ENCODE peak calls at places on chromosomes 13 and 19, in five cellular contexts. One of them, this sample, is unnamed.

GRCh38 chr13:69524459-69525155 is 583.0 kb upstream of the ATXN8OS start:
- DNase-seq in sigmoid colon: no peak
- DNase-seq in astrocyte of the spinal cord: peak; percentile 17
- DNase-seq in GM23338: peak; percentile 38
- DNase-seq in fibroblast of lung: no peak
- DNase-seq in this sample: no peak

GRCh38 chr19:5038631-5039271 is 69.8 kb downstream of the KDM4B start:
- DNase-seq in astrocyte of the spinal cord: no peak
- DNase-seq in sigmoid colon: no peak
- DNase-seq in fibroblast of lung: no peak
- DNase-seq in GM23338: peak; percentile 74
- DNase-seq in this sample: no peak

GRCh38 chr13:107441279-107441678 is 774.1 kb downstream of the LIG4 start:
- DNase-seq in fibroblast of lung: peak; percentile 96
- DNase-seq in astrocyte of the spinal cord: peak; percentile 85
- DNase-seq in sigmoid colon: no peak
- DNase-seq in GM23338: no peak
- DNase-seq in this sample: no peak

GRCh38 chr19:42113641-42114348 is 18.5 kb downstream of the POU2F2 start:
- DNase-seq in GM23338: peak; percentile 65
- DNase-seq in sigmoid colon: no peak
- DNase-seq in fibroblast of lung: peak; percentile 98
- DNase-seq in astrocyte of the spinal cord: peak; percentile 95
- DNase-seq in this sample: peak; percentile 91

GRCh38 chr19:54662730-54663129 is at the start of gene LILRB4:
- DNase-seq in GM23338: no peak
- DNase-seq in fibroblast of lung: no peak
- DNase-seq in astrocyte of the spinal cord: no peak
- DNase-seq in sigmoid colon: peak; percentile 74
- DNase-seq in this sample: no peak

GRCh38 chr13:52428295-52428694 is 22.1 kb downstream of the VPS36 start:
- DNase-seq in GM23338: no peak
- DNase-seq in sigmoid colon: no peak
- DNase-seq in astrocyte of the spinal cord: peak; percentile 49
- DNase-seq in fibroblast of lung: peak; percentile 85
- DNase-seq in this sample: no peak

GRCh38 chr19:4301590-4302237 is 475 bp downstream of the TMIGD2 start:
- DNase-seq in fibroblast of lung: no peak
- DNase-seq in sigmoid colon: no peak
- DNase-seq in astrocyte of the spinal cord: no peak
- DNase-seq in GM23338: no peak
- DNase-seq in this sample: no peak

GRCh38 chr13:110546933-110547332 is 14.6 kb downstream of the RAB20 start:
- DNase-seq in sigmoid colon: peak; percentile 94
- DNase-seq in astrocyte of the spinal cord: peak; percentile 97
- DNase-seq in GM23338: no peak
- DNase-seq in fibroblast of lung: peak; percentile 97
- DNase-seq in this sample: peak; percentile 19

GRCh38 chr13:41352935-41353801 is 42.1 kb downstream of the NAA16 start:
- DNase-seq in astrocyte of the spinal cord: peak; percentile 69
- DNase-seq in sigmoid colon: no peak
- DNase-seq in fibroblast of lung: peak; percentile 33
- DNase-seq in GM23338: peak; percentile 62
- DNase-seq in this sample: peak; percentile 16

GRCh38 chr19:53015730-53016129 is 2.0 kb downstream of the ERVV-1 start:
- DNase-seq in GM23338: peak; percentile 59
- DNase-seq in astrocyte of the spinal cord: no peak
- DNase-seq in sigmoid colon: no peak
- DNase-seq in fibroblast of lung: no peak
- DNase-seq in this sample: no peak

GRCh38 chr13:113393572-113394503 is 29.9 kb upstream of the GRTP1 start:
- DNase-seq in GM23338: peak; percentile 94
- DNase-seq in astrocyte of the spinal cord: peak; percentile 68
- DNase-seq in fibroblast of lung: peak; percentile 59
- DNase-seq in sigmoid colon: peak; percentile 90
- DNase-seq in this sample: no peak

GRCh38 chr13:28027070-28027469 is 38.6 kb upstream of the URAD start:
- DNase-seq in astrocyte of the spinal cord: no peak
- DNase-seq in fibroblast of lung: no peak
- DNase-seq in GM23338: no peak
- DNase-seq in sigmoid colon: no peak
- DNase-seq in this sample: no peak

GRCh38 chr19:10553943-10554381 is 10.3 kb downstream of the ATG4D start:
- DNase-seq in astrocyte of the spinal cord: no peak
- DNase-seq in GM23338: no peak
- DNase-seq in sigmoid colon: no peak
- DNase-seq in fibroblast of lung: no peak
- DNase-seq in this sample: no peak

GRCh38 chr19:945401-946252 is 19.8 kb downstream of the ARID3A start:
- DNase-seq in astrocyte of the spinal cord: no peak
- DNase-seq in sigmoid colon: no peak
- DNase-seq in GM23338: no peak
- DNase-seq in fibroblast of lung: no peak
- DNase-seq in this sample: no peak

GRCh38 chr19:58154287-58154678 is 3.7 kb upstream of the ZNF329 start:
- DNase-seq in GM23338: peak; percentile 46
- DNase-seq in sigmoid colon: peak; percentile 69
- DNase-seq in fibroblast of lung: peak; percentile 61
- DNase-seq in astrocyte of the spinal cord: peak; percentile 37
- DNase-seq in this sample: no peak

GRCh38 chr13:35716644-35717170 is 240.2 kb upstream of the MAB21L1 start:
- DNase-seq in astrocyte of the spinal cord: no peak
- DNase-seq in GM23338: no peak
- DNase-seq in fibroblast of lung: no peak
- DNase-seq in sigmoid colon: peak; percentile 61
- DNase-seq in this sample: no peak

GRCh38 chr13:21034602-21035190 is 26.7 kb downstream of the LATS2 start:
- DNase-seq in fibroblast of lung: peak; percentile 79
- DNase-seq in sigmoid colon: peak; percentile 70
- DNase-seq in astrocyte of the spinal cord: peak; percentile 63
- DNase-seq in GM23338: peak; percentile 63
- DNase-seq in this sample: no peak
- TF ChIP-seq CTCF in fibroblast of lung: peak; percentile 5
- TF ChIP-seq CTCF in sigmoid colon: no peak
- TF ChIP-seq CTCF in astrocyte of the spinal cord: peak; percentile 39
- TF ChIP-seq CTCF in GM23338: peak; percentile 54
- TF ChIP-seq CTCF in this sample: no peak

GRCh38 chr19:35756373-35757230 is at the start of gene HSPB6:
- DNase-seq in astrocyte of the spinal cord: peak; percentile 92
- DNase-seq in sigmoid colon: peak; percentile 90
- DNase-seq in GM23338: peak; percentile 70
- DNase-seq in fibroblast of lung: peak; percentile 71
- DNase-seq in this sample: no peak

GRCh38 chr19:35753634-35754364 is 3.0 kb downstream of the HSPB6 start:
- DNase-seq in GM23338: no peak
- DNase-seq in astrocyte of the spinal cord: no peak
- DNase-seq in sigmoid colon: peak; percentile 72
- DNase-seq in fibroblast of lung: no peak
- DNase-seq in this sample: no peak

GRCh38 chr19:35755550-35756371 is 1.1 kb downstream of the HSPB6 start:
- DNase-seq in fibroblast of lung: no peak
- DNase-seq in astrocyte of the spinal cord: peak; percentile 38
- DNase-seq in GM23338: peak; percentile 23
- DNase-seq in sigmoid colon: peak; percentile 98
- DNase-seq in this sample: no peak

GRCh38 chr19:35754365-35755139 is 2.3 kb downstream of the HSPB6 start:
- DNase-seq in GM23338: no peak
- DNase-seq in sigmoid colon: peak; percentile 70
- DNase-seq in astrocyte of the spinal cord: no peak
- DNase-seq in fibroblast of lung: no peak
- DNase-seq in this sample: no peak

GRCh38 chr19:35755160-35755549 is 1.7 kb downstream of the HSPB6 start:
- DNase-seq in GM23338: peak; percentile 21
- DNase-seq in fibroblast of lung: no peak
- DNase-seq in astrocyte of the spinal cord: no peak
- DNase-seq in sigmoid colon: no peak
- DNase-seq in this sample: no peak
- H3K4me3 ChIP-seq in GM23338: peak overlapping the region; percentile 94
- H3K4me3 ChIP-seq in fibroblast of lung: peak overlapping the region; percentile 83
- H3K4me3 ChIP-seq in astrocyte of the spinal cord: peak overlapping the region; percentile 5
- H3K4me3 ChIP-seq in sigmoid colon: peak overlapping the region; percentile 79
- H3K4me3 ChIP-seq in this sample: peak overlapping the region; percentile 52

GRCh38 chr13:94433055-94433947 is 46.2 kb downstream of the DCT start:
- DNase-seq in sigmoid colon: no peak
- DNase-seq in fibroblast of lung: no peak
- DNase-seq in GM23338: peak; percentile 62
- DNase-seq in astrocyte of the spinal cord: no peak
- DNase-seq in this sample: no peak
- TF ChIP-seq CTCF in sigmoid colon: no peak
- TF ChIP-seq CTCF in fibroblast of lung: no peak
- TF ChIP-seq CTCF in GM23338: peak; percentile 25
- TF ChIP-seq CTCF in astrocyte of the spinal cord: no peak
- TF ChIP-seq CTCF in this sample: no peak

GRCh38 chr19:19399733-19400438 is 5.6 kb upstream of the GATAD2A start:
- DNase-seq in GM23338: no peak
- DNase-seq in fibroblast of lung: peak; percentile 48
- DNase-seq in sigmoid colon: no peak
- DNase-seq in astrocyte of the spinal cord: no peak
- DNase-seq in this sample: no peak
- H3K4me3 ChIP-seq in GM23338: no peak overlapping the region
- H3K4me3 ChIP-seq in fibroblast of lung: no peak overlapping the region
- H3K4me3 ChIP-seq in sigmoid colon: no peak overlapping the region
- H3K4me3 ChIP-seq in astrocyte of the spinal cord: no peak overlapping the region
- H3K4me3 ChIP-seq in this sample: no peak overlapping the region

GRCh38 chr13:63455938-63456337 is 2040.3 kb upstream of the PCDH20 start:
- DNase-seq in astrocyte of the spinal cord: no peak
- DNase-seq in GM23338: peak; percentile 59
- DNase-seq in fibroblast of lung: no peak
- DNase-seq in sigmoid colon: no peak
- DNase-seq in this sample: no peak
- TF ChIP-seq CTCF in astrocyte of the spinal cord: peak; percentile 15
- TF ChIP-seq CTCF in GM23338: peak; percentile 37
- TF ChIP-seq CTCF in fibroblast of lung: no peak
- TF ChIP-seq CTCF in sigmoid colon: no peak
- TF ChIP-seq CTCF in this sample: no peak

This sample was measured in BJ.